ENCODE peak calls at places on chromosomes 1 and 21, in four cellular contexts. F, T, U and L are unnamed samples.

GRCh38 chr1:114715952-114716303 is 643 bp downstream of the NRAS start:
- DNase-seq in F (no peak), T (no peak), U (no peak), L (no peak)

GRCh38 chr1:56135069-56135863 is 444.1 kb downstream of the PLPP3 start:
- DNase-seq in F (no peak), T (no peak), U (no peak), L (no peak)

GRCh38 chr1:44677201-44677520 is 2.6 kb downstream of the ARMH1 start:
- DNase-seq in F (peak; percentile 50), T (no peak), U (no peak), L (peak; percentile 66)

GRCh38 chr1:17833661-17834501 is 78.7 kb downstream of the ACTL8 start:
- DNase-seq in F (no peak), T (no peak), U (no peak), L (no peak)

GRCh38 chr1:218299416-218299815 is 14.3 kb downstream of the RRP15 start:
- DNase-seq in F (peak; percentile 11), T (no peak), U (no peak), L (peak; percentile 47)

GRCh38 chr1:109721046-109721445 is 9.0 kb downstream of the GSTM5 start:
- DNase-seq in F (no peak), T (no peak), U (no peak), L (no peak)

GRCh38 chr1:209132736-209133467 is 450.6 kb upstream of the CAMK1G start:
- DNase-seq in F (no peak), T (no peak), U (no peak), L (no peak)

GRCh38 chr1:204932573-204932909 is 61.9 kb downstream of the NFASC start:
- DNase-seq in F (no peak), T (no peak), U (no peak), L (no peak)

GRCh38 chr21:26165331-26165730 is 5.2 kb downstream of the APP start:
- DNase-seq in F (no peak), T (no peak), U (no peak), L (no peak)

GRCh38 chr1:230268371-230269170 is 157.6 kb downstream of the PGBD5 start:
- DNase-seq in F (peak; percentile 95), T (peak; percentile 60), U (peak; percentile 25), L (peak; percentile 75)

GRCh38 chr1:61853545-61853944 is 111.3 kb downstream of the PATJ start:
- DNase-seq in F (no peak), T (no peak), U (no peak), L (no peak)

GRCh38 chr21:34132905-34133304 is 59.5 kb downstream of the MRPS6 start:
- DNase-seq in F (no peak), T (no peak), U (no peak), L (no peak)

GRCh38 chr21:36429672-36430546 is 44.7 kb downstream of the CHAF1B start:
- DNase-seq in F (peak; percentile 98), T (peak; percentile 69), U (peak; percentile 51), L (peak; percentile 99)

GRCh38 chr1:186308264-186309060 is 66.6 kb downstream of the TPR start:
- DNase-seq in F (no peak), T (no peak), U (no peak), L (no peak)

GRCh38 chr1:219961684-219962083 is 33.3 kb upstream of the SLC30A10 start:
- DNase-seq in F (no peak), T (no peak), U (no peak), L (no peak)

GRCh38 chr1:41454406-41454805 is 30.1 kb downstream of the EDN2 start:
- DNase-seq in F (no peak), T (no peak), U (no peak), L (no peak)

GRCh38 chr1:17606826-17607440 is 67.4 kb downstream of the ARHGEF10L start:
- DNase-seq in F (peak; percentile 82), T (peak; percentile 85), U (peak; percentile 68), L (peak; percentile 53)

GRCh38 chr1:107765484-107765883 is 199.5 kb downstream of the VAV3 start:
- DNase-seq in F (no peak), T (no peak), U (no peak), L (no peak)

GRCh38 chr1:33087677-33088076 is 6.7 kb downstream of the AZIN2 start:
- DNase-seq in F (no peak), T (no peak), U (no peak), L (no peak)

GRCh38 chr1:58903450-58904298 is 119.8 kb upstream of the JUN start:
- DNase-seq in F (peak; percentile 91), T (peak; percentile 95), U (peak; percentile 44), L (peak; percentile 82)

GRCh38 chr1:221708076-221708571 is 33.8 kb downstream of the DUSP10 start:
- DNase-seq in F (no peak), T (no peak), U (no peak), L (peak; percentile 32)

GRCh38 chr1:55214903-55215193 is 316 bp downstream of the USP24 start:
- DNase-seq in F (peak; percentile 68), T (peak; percentile 74), U (peak; percentile 30), L (peak; percentile 24)

GRCh38 chr1:82695443-82695842 is 894.7 kb downstream of the ADGRL2 start:
- DNase-seq in F (no peak), T (no peak), U (no peak), L (no peak)

GRCh38 chr1:64470670-64471217 is 815 bp downstream of the CACHD1 start:
- DNase-seq in F (peak; percentile 50), T (peak; percentile 79), U (peak; percentile 26), L (no peak)

GRCh38 chr1:110155878-110156522 is 5.7 kb downstream of the SLC6A17 start:
- DNase-seq in F (peak; percentile 73), T (peak; percentile 91), U (peak; percentile 88), L (peak; percentile 20)

GRCh38 chr21:39097335-39097861 is 85.9 kb downstream of the PSMG1 start:
- DNase-seq in F (no peak), T (no peak), U (no peak), L (no peak)

GRCh38 chr1:26951821-26952497 is 8.3 kb downstream of the KDF1 start:
- DNase-seq in F (no peak), T (no peak), U (no peak), L (no peak)

GRCh38 chr1:91450260-91450659 is 45.6 kb upstream of the HFM1 start:
- DNase-seq in F (no peak), T (no peak), U (no peak), L (peak; percentile 10)

GRCh38 chr1:203672354-203672753 is 45.7 kb downstream of the ATP2B4 start:
- DNase-seq in F (peak; percentile 66), T (peak; percentile 68), U (no peak), L (no peak)

GRCh38 chr1:93585059-93585966 is 96.3 kb downstream of the BCAR3 start:
- DNase-seq in F (peak; percentile 64), T (peak; percentile 97), U (peak; percentile 31), L (no peak)

GRCh38 chr1:152942161-152942560 is 4.8 kb upstream of the SPRR5 start:
- DNase-seq in F (no peak), T (no peak), U (no peak), L (no peak)

GRCh38 chr21:31426235-31426797 is 82.3 kb upstream of the TIAM1 start:
- DNase-seq in F (no peak), T (no peak), U (no peak), L (no peak)

GRCh38 chr1:112514901-112515300 is 6.1 kb downstream of the WNT2B start:
- DNase-seq in F (no peak), T (no peak), U (no peak), L (no peak)

GRCh38 chr1:22557341-22557950 is 5.8 kb upstream of the EPHA8 start:
- DNase-seq in F (no peak), T (no peak), U (no peak), L (no peak)

GRCh38 chr1:230212405-230212936 is 145.4 kb downstream of the GALNT2 start:
- DNase-seq in F (no peak), T (no peak), U (no peak), L (no peak)

GRCh38 chr1:204560590-204560989 is 44.4 kb downstream of the MDM4 start:
- DNase-seq in F (peak; percentile 21), T (no peak), U (no peak), L (no peak)

GRCh38 chr1:52139817-52140540 is 1.9 kb upstream of the ZFYVE9 start:
- DNase-seq in F (peak; percentile 57), T (no peak), U (no peak), L (peak; percentile 81)